ENCODE peak calls at places on chromosomes 13 and 19, in eight cellular contexts. R, F, S, K, D, L, C and X are unnamed samples.

GRCh38 chr19:45800009-45800553 is 7.4 kb upstream of the DMWD start:
- DNase-seq in L (no peak), D (no peak), K (no peak), F (no peak), R (no peak), C (peak), S (no peak), X (peak)

GRCh38 chr19:3358392-3358918 is 7.9 kb upstream of the NFIC start:
- DNase-seq in F (no peak), S (no peak), C (no peak), D (no peak), L (no peak), K (peak), R (no peak), X (no peak)

GRCh38 chr19:46825731-46826055 is 25.0 kb downstream of the AP2S1 start:
- DNase-seq in C (no peak), D (no peak), R (no peak), F (no peak), S (no peak), K (no peak), L (no peak), X (peak)

GRCh38 chr19:32287811-32288227 is 57.6 kb upstream of the ZNF507 start:
- DNase-seq in L (peak), S (peak), D (no peak), C (peak), F (peak), R (peak), K (peak), X (peak)

GRCh38 chr13:80074811-80075210 is 266.1 kb downstream of the SPRY2 start:
- DNase-seq in K (no peak), S (no peak), C (no peak), R (no peak), L (no peak), F (no peak), D (no peak), X (no peak)

GRCh38 chr13:99196466-99197256 is 4.0 kb upstream of the UBAC2 start:
- DNase-seq in R (no peak), K (no peak), C (no peak), D (no peak), S (no peak), L (no peak), F (no peak), X (peak)

GRCh38 chr13:67351915-67352314 is 121.8 kb upstream of the PCDH9 start:
- DNase-seq in C (peak), S (no peak), R (no peak), D (no peak), K (no peak), L (no peak), F (no peak), X (peak)

GRCh38 chr19:46608178-46608577 is 7.0 kb downstream of the CALM3 start:
- DNase-seq in R (peak), L (no peak), S (peak), K (no peak), D (no peak), F (no peak), C (no peak), X (no peak)

GRCh38 chr19:51366999-51367564 is 894 bp upstream of the ETFB start:
- DNase-seq in D (no peak), K (no peak), F (no peak), R (peak), S (no peak), C (no peak), L (no peak), X (peak)

GRCh38 chr13:40508112-40508511 is 158.3 kb downstream of the FOXO1 start:
- DNase-seq in L (no peak), R (no peak), D (no peak), F (no peak), K (no peak), C (peak), S (no peak), X (peak)

GRCh38 chr13:32267836-32268439 is 47.2 kb downstream of the ZAR1L start:
- DNase-seq in F (no peak), K (no peak), D (no peak), L (no peak), S (no peak), C (no peak), R (peak), X (peak)

GRCh38 chr13:82654851-82655517 is 1227.3 kb downstream of the SLITRK1 start:
- DNase-seq in F (no peak), C (peak), L (peak), K (no peak), D (no peak), S (peak), R (peak), X (peak)

GRCh38 chr19:14530505-14530904 is 1.1 kb downstream of the TECR start:
- DNase-seq in L (no peak), D (no peak), C (no peak), K (no peak), F (no peak), S (no peak), R (no peak), X (no peak)
- H3K4me3 ChIP-seq in L (no peak), D (peak), C (peak), K (peak), F (peak), S (peak), R (peak), X (peak)

GRCh38 chr19:547836-548720 is 4.2 kb downstream of the GZMM start:
- DNase-seq in S (no peak), K (no peak), L (no peak), F (no peak), C (no peak), D (no peak), R (no peak), X (no peak)
- TF ChIP-seq CTCF in S (no peak), K (no peak), L (no peak), F (no peak), C (no peak), D (no peak), R (no peak), X (no peak)

GRCh38 chr13:47997384-47997783 is 3.7 kb downstream of the SUCLA2 start:
- DNase-seq in S (no peak), D (no peak), K (no peak), F (no peak), L (peak), C (no peak), R (no peak), X (no peak)

GRCh38 chr13:48004201-48004600 is 3.1 kb upstream of the SUCLA2 start:
- DNase-seq in R (no peak), L (no peak), F (no peak), D (no peak), C (no peak), S (no peak), K (no peak), X (no peak)

GRCh38 chr13:48000559-48001126 is 430 bp downstream of the SUCLA2 start:
- DNase-seq in D (no peak), R (peak), C (peak), L (peak), F (peak), S (no peak), K (no peak), X (peak)

GRCh38 chr13:47999973-48000372 is 1.1 kb downstream of the SUCLA2 start:
- DNase-seq in F (no peak), K (no peak), S (no peak), D (no peak), R (no peak), C (peak), L (no peak), X (no peak)

GRCh38 chr13:48001127-48001881 is at the start of gene SUCLA2:
- DNase-seq in C (peak), S (peak), K (peak), L (peak), F (peak), R (peak), D (peak), X (peak)
- H3K4me3 ChIP-seq in C (peak), S (peak), K (peak), L (peak), F (peak), R (peak), D (peak), X (peak)

DNA sequence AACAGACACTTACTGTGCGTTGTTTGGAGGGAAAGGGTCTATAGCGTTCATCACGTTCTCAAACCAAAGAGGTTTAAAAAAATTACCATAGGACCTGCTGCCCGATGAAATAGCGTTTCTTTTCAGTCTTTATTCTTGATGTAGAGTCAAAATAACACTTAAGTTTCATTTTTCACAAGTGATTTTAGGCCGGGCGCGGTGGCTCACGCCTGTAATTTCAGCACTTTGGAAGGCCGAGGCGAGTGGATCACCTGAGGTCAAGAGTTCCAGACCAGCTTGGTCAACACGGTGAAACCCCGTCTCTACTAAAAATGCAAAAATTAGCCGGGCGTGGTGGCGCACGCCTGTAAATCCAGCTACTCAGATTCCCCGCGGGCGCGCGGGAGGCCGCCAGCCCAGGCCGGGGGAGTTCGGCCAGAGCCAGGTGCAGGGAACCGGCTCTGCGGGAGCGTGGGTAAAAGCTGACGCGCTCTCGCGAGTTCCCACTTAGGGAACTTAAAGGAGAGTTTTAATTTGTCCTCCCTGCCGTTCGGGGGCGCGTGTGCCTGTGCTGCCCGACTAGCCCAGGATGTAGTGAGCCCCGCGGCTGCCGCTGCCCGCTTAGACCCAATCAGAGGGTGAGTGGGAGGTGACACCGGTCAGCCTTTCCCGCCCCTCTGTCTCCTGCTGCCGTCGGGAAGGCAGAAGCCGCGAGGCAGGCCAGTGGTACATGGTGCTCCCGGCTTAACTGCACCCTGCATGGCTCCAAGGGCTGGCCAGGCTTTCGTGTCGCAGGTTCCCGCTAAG is 35.8 kb upstream of the NEK3 start:
- DNase-seq in K (peak), R (peak), D (no peak), L (peak), S (peak), C (peak), F (no peak), X (peak)
- TF ChIP-seq CTCF in K (no peak), R (no peak), D (no peak), L (no peak), S (no peak), C (no peak), F (no peak), X (no peak)

DNA sequence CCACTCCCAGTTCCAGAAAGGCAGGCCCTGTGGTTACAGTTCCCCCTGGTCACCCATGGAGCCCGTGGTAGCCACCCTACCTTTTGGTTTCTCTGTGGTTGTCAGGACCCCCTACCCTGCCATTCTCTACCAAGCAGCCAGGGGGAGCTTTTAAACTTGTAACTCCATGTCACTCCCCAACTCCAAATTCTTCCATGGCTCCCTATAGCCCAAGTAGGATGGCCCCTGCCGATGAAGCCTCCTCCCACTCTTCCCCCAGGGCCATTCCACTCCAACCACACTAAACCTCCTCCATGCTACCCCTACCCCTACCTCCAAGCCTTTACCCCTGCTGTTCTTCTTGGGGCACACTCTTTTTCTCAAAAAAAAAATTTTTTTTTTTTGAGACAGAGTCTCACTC is 2.2 kb downstream of the S1PR2 start:
- DNase-seq in D (no peak), R (no peak), K (peak), L (no peak), S (no peak), F (peak), C (peak), X (peak)
- H3K4me3 ChIP-seq in D (peak), R (no peak), K (no peak), L (no peak), S (no peak), F (no peak), C (peak), X (no peak)

GRCh38 chr13:24299488-24300114 is 9.8 kb upstream of the C1QTNF9 start:
- DNase-seq in S (no peak), K (no peak), D (no peak), F (no peak), R (no peak), L (no peak), C (no peak), X (no peak)
- TF ChIP-seq CTCF in S (no peak), K (no peak), D (no peak), F (no peak), R (no peak), L (no peak), C (no peak), X (no peak)

GRCh38 chr13:24356270-24356669 is 46.9 kb downstream of the C1QTNF9 start:
- DNase-seq in C (no peak), L (no peak), R (no peak), D (no peak), K (no peak), S (no peak), F (no peak), X (no peak)
- H3K4me3 ChIP-seq in C (no peak), L (no peak), R (no peak), D (no peak), K (no peak), S (no peak), F (no peak), X (no peak)

GRCh38 chr13:42040730-42041016 is 7.8 kb upstream of the DGKH start:
- DNase-seq in C (no peak), K (no peak), F (no peak), R (no peak), D (no peak), S (no peak), L (no peak), X (no peak)

GRCh38 chr13:42039946-42040729 is 8.3 kb upstream of the DGKH start:
- DNase-seq in F (peak), K (peak), C (peak), L (peak), R (peak), D (peak), S (peak), X (peak)

GRCh38 chr13:42041017-42041683 is 7.3 kb upstream of the DGKH start:
- DNase-seq in D (no peak), K (peak), S (peak), F (peak), R (peak), L (peak), C (peak), X (peak)

GRCh38 chr13:42043676-42044075 is 4.8 kb upstream of the DGKH start:
- DNase-seq in L (no peak), D (no peak), S (no peak), F (no peak), R (no peak), C (no peak), K (no peak), X (no peak)

GRCh38 chr13:42041684-42042035 is 6.8 kb upstream of the DGKH start:
- DNase-seq in D (no peak), K (peak), R (peak), L (peak), C (peak), S (peak), F (peak), X (peak)
- TF ChIP-seq CTCF in D (peak), K (peak), R (peak), L (no peak), C (peak), S (peak), F (peak), X (peak)

GRCh38 chr19:16587031-16588023 is 15.1 kb upstream of the SLC35E1 start:
- DNase-seq in K (no peak), L (no peak), C (peak), S (no peak), D (no peak), R (peak), F (no peak), X (peak)

GRCh38 chr19:16589917-16590316 is 17.7 kb upstream of the SLC35E1 start:
- DNase-seq in F (no peak), C (no peak), S (no peak), D (no peak), R (no peak), L (no peak), K (no peak), X (no peak)

GRCh38 chr19:16590876-16591802 is 18.9 kb upstream of the SLC35E1 start:
- DNase-seq in S (no peak), F (no peak), K (no peak), C (no peak), R (no peak), L (no peak), D (no peak), X (no peak)

GRCh38 chr19:16588089-16588823 is 16.0 kb upstream of the SLC35E1 start:
- DNase-seq in F (no peak), S (peak), D (no peak), R (peak), L (no peak), K (no peak), C (peak), X (no peak)

DNA sequence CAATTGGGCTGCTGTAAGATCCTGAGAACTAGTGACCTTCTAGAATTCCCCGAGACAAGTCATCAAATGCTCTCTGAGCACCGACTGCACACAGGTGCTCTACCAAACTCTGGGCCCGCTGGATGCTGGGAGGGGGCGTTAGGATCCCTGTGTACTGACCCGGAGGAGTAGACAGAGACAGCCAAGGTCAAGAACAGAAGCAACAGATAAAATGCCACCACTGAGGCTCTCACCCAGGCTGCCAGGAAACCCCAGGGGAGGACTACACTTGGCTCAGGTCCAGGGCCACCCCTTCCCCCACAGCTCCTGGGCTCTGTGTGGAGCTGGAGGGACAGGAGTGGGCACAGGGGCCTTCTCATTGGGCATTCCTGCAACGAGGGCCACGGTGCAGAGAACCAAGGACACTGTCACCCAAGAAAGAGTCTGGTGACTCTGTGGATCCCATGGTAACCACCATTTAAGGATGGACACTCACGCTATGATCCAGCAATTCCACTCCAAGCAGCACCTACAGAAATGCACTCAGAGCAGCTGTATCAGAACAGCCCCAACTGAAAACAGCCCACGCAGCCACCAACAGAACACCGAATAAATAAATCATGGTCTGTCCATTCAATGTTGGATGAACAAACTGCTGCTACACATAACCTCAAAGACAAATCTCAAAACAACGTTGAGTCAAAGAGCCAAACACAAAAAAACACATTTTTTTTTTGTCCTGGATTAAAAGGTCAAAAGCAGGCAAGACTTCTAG is 16.8 kb upstream of the SLC35E1 start:
- DNase-seq in K (no peak), S (peak), D (no peak), F (no peak), L (no peak), C (no peak), R (no peak), X (no peak)
- H3K4me3 ChIP-seq in K (no peak), S (no peak), D (no peak), F (no peak), L (no peak), C (no peak), R (no peak), X (no peak)

GRCh38 chr13:113724780-113725315 is 34.2 kb upstream of the TMEM255B start:
- DNase-seq in C (peak), D (no peak), S (peak), F (peak), L (peak), K (peak), R (peak), X (peak)
- TF ChIP-seq CTCF in C (peak), D (peak), S (peak), F (peak), L (peak), K (peak), R (peak), X (peak)